ENCODE peak calls at places on chromosomes 2 and 18, in five cellular contexts. G, T, U, R and H are unnamed samples.

GRCh38 chr2:149652925-149653324 is 65.3 kb upstream of the MMADHC start:
- DNase-seq in R (no peak), G (no peak), T (no peak), U (no peak), H (no peak)

GRCh38 chr2:231666171-231667095 is 41.9 kb upstream of the PTMA start:
- DNase-seq in G (peak; percentile 99), T (peak; percentile 98), R (peak; percentile 96), U (peak; percentile 92), H (peak; percentile 95)

GRCh38 chr18:26082475-26082874 is 7.9 kb downstream of the SS18 start:
- DNase-seq in U (no peak), G (no peak), T (no peak), R (no peak), H (no peak)

GRCh38 chr2:164860694-164861042 is 19.0 kb upstream of the COBLL1 start:
- DNase-seq in G (no peak), U (no peak), T (no peak), R (no peak), H (no peak)

GRCh38 chr2:73859721-73860586 is 31.2 kb downstream of the STAMBP start:
- DNase-seq in U (no peak), T (no peak), R (peak; percentile 51), G (no peak), H (no peak)

GRCh38 chr18:21053127-21053526 is 58.5 kb downstream of the ROCK1 start:
- DNase-seq in T (no peak), U (no peak), G (no peak), R (peak; percentile 39), H (no peak)

GRCh38 chr18:26686532-26686931 is 138.2 kb upstream of the KCTD1 start:
- DNase-seq in R (no peak), G (no peak), T (no peak), U (no peak), H (no peak)

GRCh38 chr18:7566587-7567486 is at the start of gene PTPRM:
- DNase-seq in T (peak; percentile 95), U (peak; percentile 94), R (peak; percentile 94), G (peak; percentile 97), H (peak; percentile 71)

GRCh38 chr18:30957086-30957485 is 85.5 kb downstream of the DSC3 start:
- DNase-seq in T (no peak), G (no peak), U (no peak), R (no peak), H (no peak)

GRCh38 chr2:150487537-150488429 is at the start of gene RND3:
- DNase-seq in R (peak; percentile 98), T (peak; percentile 99), G (peak; percentile 99), U (peak; percentile 96), H (peak; percentile 96)

GRCh38 chr2:99112617-99113016 is 28.9 kb upstream of the C2orf15 start:
- DNase-seq in R (no peak), T (no peak), G (no peak), U (no peak), H (no peak)

GRCh38 chr18:11566236-11566965 is 43.0 kb upstream of the SLC35G4 start:
- DNase-seq in G (no peak), T (no peak), U (no peak), R (no peak), H (no peak)

GRCh38 chr2:229202646-229203045 is 68.4 kb downstream of the PID1 start:
- DNase-seq in T (no peak), R (no peak), G (no peak), U (no peak), H (no peak)

GRCh38 chr2:236945431-236946016 is 140.2 kb upstream of the COPS8 start:
- DNase-seq in G (no peak), U (no peak), T (no peak), R (no peak), H (no peak)

GRCh38 chr2:170822885-170823799 is 6.5 kb downstream of the GAD1 start:
- DNase-seq in G (no peak), R (no peak), U (peak; percentile 66), T (no peak), H (no peak)

GRCh38 chr2:41910126-41910525 is 137.7 kb upstream of the PKDCC start:
- DNase-seq in R (no peak), G (no peak), U (peak; percentile 18), T (no peak), H (no peak)

GRCh38 chr2:217166241-217166640 is 306.4 kb upstream of the TNP1 start:
- DNase-seq in U (peak; percentile 84), G (no peak), R (peak; percentile 67), T (no peak), H (peak; percentile 19)

GRCh38 chr2:237165405-237166276 is 80.0 kb downstream of the COPS8 start:
- DNase-seq in T (no peak), G (no peak), R (peak; percentile 57), U (peak; percentile 64), H (peak; percentile 63)

GRCh38 chr2:44254023-44254422 is 21.3 kb upstream of the SLC3A1 start:
- DNase-seq in U (no peak), G (no peak), T (no peak), R (no peak), H (no peak)

GRCh38 chr2:171541202-171541884 is 19.1 kb downstream of the CYBRD1 start:
- DNase-seq in U (no peak), G (no peak), R (no peak), T (no peak), H (peak; percentile 42)

GRCh38 chr2:132416080-132416911 is at the start of gene GPR39:
- DNase-seq in U (peak; percentile 76), R (peak; percentile 95), T (peak; percentile 77), G (peak; percentile 78), H (peak; percentile 91)

GRCh38 chr2:48946444-48947048 is 191.0 kb upstream of the LHCGR start:
- DNase-seq in U (peak; percentile 74), T (no peak), R (peak; percentile 69), G (peak; percentile 69), H (peak; percentile 31)

GRCh38 chr2:215624423-215624829 is 188.6 kb upstream of the FN1 start:
- DNase-seq in G (peak; percentile 92), U (no peak), T (peak; percentile 87), R (peak; percentile 68), H (no peak)

GRCh38 chr2:218908721-218909619 is 28.3 kb downstream of the WNT10A start:
- DNase-seq in U (peak; percentile 98), T (peak; percentile 94), R (peak; percentile 95), G (peak; percentile 94), H (peak; percentile 93)

GRCh38 chr2:40364143-40364903 is 87.6 kb downstream of the SLC8A1 start:
- DNase-seq in T (no peak), U (no peak), R (no peak), G (no peak), H (no peak)

GRCh38 chr2:177606636-177607035 is 214.1 kb downstream of the AGPS start:
- DNase-seq in T (no peak), G (no peak), U (no peak), R (no peak), H (peak; percentile 76)

GRCh38 chr2:120149406-120149805 is 73.8 kb downstream of the TMEM185B start:
- DNase-seq in U (no peak), T (no peak), R (no peak), G (no peak), H (no peak)

GRCh38 chr2:240203031-240203841 is 62.8 kb upstream of the OTOS start:
- DNase-seq in G (peak; percentile 52), U (peak; percentile 67), R (no peak), T (no peak), H (peak; percentile 51)

GRCh38 chr2:61144697-61145268 is 17.2 kb upstream of the C2orf74 start:
- DNase-seq in T (peak; percentile 97), R (peak; percentile 99), U (peak; percentile 99), G (peak; percentile 99), H (peak; percentile 99)

GRCh38 chr2:202009019-202009481 is 24.6 kb upstream of the FZD7 start:
- DNase-seq in G (no peak), T (no peak), U (no peak), R (no peak), H (no peak)

GRCh38 chr2:42385225-42385624 is 24.2 kb upstream of the COX7A2L start:
- DNase-seq in T (no peak), U (peak; percentile 63), G (no peak), R (peak; percentile 52), H (no peak)

GRCh38 chr18:43622024-43622423 is 344.7 kb upstream of the SYT4 start:
- DNase-seq in R (no peak), G (no peak), U (no peak), T (no peak), H (no peak)

GRCh38 chr2:23658466-23658942 is 268.4 kb downstream of the ATAD2B start:
- DNase-seq in U (no peak), R (peak; percentile 81), T (no peak), G (no peak), H (no peak)

GRCh38 chr2:240462073-240462703 is 26.7 kb downstream of the GPC1 start:
- DNase-seq in T (peak; percentile 61), U (no peak), R (no peak), G (peak; percentile 48), H (peak; percentile 2)

GRCh38 chr2:154238252-154238651 is 366.5 kb downstream of the GALNT13 start:
- DNase-seq in U (no peak), R (no peak), G (no peak), T (no peak), H (no peak)

GRCh38 chr2:27681844-27682243 is 18.2 kb downstream of the SLC4A1AP start:
- DNase-seq in U (no peak), T (no peak), G (no peak), R (peak; percentile 55), H (no peak)
- H3K36me3 ChIP-seq in U (peaks cover 7% of the 10 kb centered on the region), T (peaks cover 56% of the 10 kb centered on the region), G (peaks cover 92% of the 10 kb centered on the region), R (no peaks in the 10 kb centered on the region), H (peaks cover 45% of the 10 kb centered on the region)

GRCh38 chr2:9738718-9739496 is 104.4 kb upstream of the TAF1B start:
- DNase-seq in G (no peak), U (no peak), R (no peak), T (no peak), H (no peak)
- H3K4me3 ChIP-seq in G (no peak overlapping the region), U (no peak overlapping the region), R (no peak overlapping the region), T (peak overlapping the region; percentile 61), H (peak overlapping the region; percentile 39)

DNA sequence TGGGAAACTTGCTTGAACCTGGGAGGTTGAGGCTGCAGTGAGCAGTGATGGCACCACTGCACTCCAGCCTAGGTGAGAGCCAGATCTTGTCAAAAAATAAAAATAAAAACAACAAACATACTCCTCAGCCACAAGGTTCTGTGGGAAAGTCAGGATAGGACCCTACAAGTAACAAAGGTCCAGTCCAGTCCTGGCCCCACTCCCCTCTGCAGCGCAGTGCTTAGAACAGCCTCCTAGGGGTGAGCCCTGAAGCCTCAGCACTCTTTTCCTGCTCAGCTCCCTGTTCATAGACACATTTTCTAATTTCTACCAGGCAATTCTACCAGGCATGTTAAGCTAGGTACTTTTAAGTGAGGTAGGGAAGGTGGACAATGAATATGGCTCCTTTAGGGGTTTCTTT is 22.2 kb upstream of the SDC1 start:
- DNase-seq in T (no peak), G (no peak), R (no peak), U (no peak), H (no peak)
- H3K36me3 ChIP-seq in T (peaks cover 26% of the 10 kb centered on the region), G (peaks cover 53% of the 10 kb centered on the region), R (no peaks in the 10 kb centered on the region), U (peaks cover 29% of the 10 kb centered on the region), H (peaks cover 50% of the 10 kb centered on the region)

GRCh38 chr2:144332356-144333143 is 187.4 kb downstream of the ZEB2 start:
- DNase-seq in G (peak; percentile 90), U (peak; percentile 96), T (peak; percentile 92), R (peak; percentile 97), H (peak; percentile 89)

GRCh38 chr2:144330951-144331651 is 188.8 kb downstream of the ZEB2 start:
- DNase-seq in T (no peak), R (peak; percentile 16), U (no peak), G (no peak), H (peak; percentile 42)

GRCh38 chr2:144334551-144334950 is 185.4 kb downstream of the ZEB2 start:
- DNase-seq in T (no peak), G (no peak), R (no peak), U (no peak), H (no peak)

GRCh38 chr2:144331652-144332355 is 188.1 kb downstream of the ZEB2 start:
- DNase-seq in G (peak; percentile 83), T (peak; percentile 84), R (no peak), U (peak; percentile 62), H (no peak)

GRCh38 chr2:144333144-144333555 is 186.8 kb downstream of the ZEB2 start:
- DNase-seq in G (no peak), U (no peak), R (no peak), T (no peak), H (no peak)
- H3K4me3 ChIP-seq in G (no peak overlapping the region), U (peak overlapping the region; percentile 27), R (peak overlapping the region; percentile 35), T (peak overlapping the region; percentile 94), H (peak overlapping the region; percentile 72)